ENCODE peak calls at places on chromosome 2, in five cellular contexts. V, I, R, B and Y are unnamed samples.

GRCh38 chr2:11940121-11940743 is 193.8 kb downstream of the LPIN1 start:
- DNase-seq in V (no peak), I (no peak), B (no peak), R (no peak), Y (no peak)

GRCh38 chr2:91975130-91975491 is 2896.1 kb upstream of the TEKT4 start:
- DNase-seq in B (no peak), R (no peak), I (no peak), V (no peak), Y (no peak)

GRCh38 chr2:109460553-109461324 is 153.0 kb downstream of the SEPTIN10 start:
- DNase-seq in V (no peak), R (no peak), I (no peak), B (no peak), Y (no peak)

GRCh38 chr2:135742307-135742838 is 718 bp downstream of the UBXN4 start:
- DNase-seq in R (peak; percentile 21), V (peak; percentile 48), I (no peak), B (no peak), Y (peak; percentile 29)

GRCh38 chr2:239959059-239959971 is 65.8 kb downstream of the NDUFA10 start:
- DNase-seq in I (no peak), R (no peak), V (no peak), B (no peak), Y (no peak)

GRCh38 chr2:237916296-237916695 is 50.5 kb upstream of the UBE2F start:
- DNase-seq in I (no peak), V (no peak), B (no peak), R (no peak), Y (no peak)

GRCh38 chr2:115122701-115123100 is 680.3 kb downstream of the DPP10 start:
- DNase-seq in R (no peak), B (no peak), I (no peak), V (no peak), Y (no peak)

GRCh38 chr2:139492301-139492700 is 712.1 kb upstream of the NXPH2 start:
- DNase-seq in V (no peak), I (no peak), R (no peak), B (no peak), Y (no peak)

GRCh38 chr2:241882090-241882625 is 12.6 kb downstream of the RTP5 start:
- DNase-seq in V (peak; percentile 86), R (no peak), I (peak; percentile 60), B (no peak), Y (no peak)

GRCh38 chr2:158733430-158733755 is 61.7 kb upstream of the DAPL1 start:
- DNase-seq in I (no peak), B (no peak), R (no peak), V (no peak), Y (no peak)

GRCh38 chr2:238449909-238450417 is 23.2 kb downstream of the ASB1 start:
- DNase-seq in V (peak; percentile 29), R (no peak), I (no peak), B (no peak), Y (no peak)

GRCh38 chr2:111157071-111157661 is 36.5 kb downstream of the BCL2L11 start:
- DNase-seq in B (no peak), R (no peak), I (no peak), V (no peak), Y (no peak)

GRCh38 chr2:38900726-38901125 is 11.1 kb downstream of the ARHGEF33 start:
- DNase-seq in I (no peak), V (no peak), R (no peak), B (no peak), Y (no peak)

GRCh38 chr2:149330127-149331022 is at the start of gene LYPD6:
- DNase-seq in V (no peak), B (peak; percentile 61), R (peak; percentile 53), I (peak; percentile 2), Y (peak; percentile 54)

GRCh38 chr2:206211657-206212255 is 52.1 kb downstream of the EEF1B2 start:
- DNase-seq in V (no peak), R (no peak), I (no peak), B (no peak), Y (peak; percentile 26)

GRCh38 chr2:238007924-238008323 is 41.1 kb downstream of the UBE2F start:
- DNase-seq in I (no peak), R (no peak), B (no peak), V (no peak), Y (no peak)

GRCh38 chr2:239398536-239398935 is 2.3 kb downstream of the HDAC4 start:
- DNase-seq in V (no peak), R (no peak), I (no peak), B (no peak), Y (no peak)

GRCh38 chr2:29443086-29443485 is 327.9 kb downstream of the CLIP4 start:
- DNase-seq in R (no peak), V (no peak), B (no peak), I (peak; percentile 25), Y (no peak)

GRCh38 chr2:69977208-69977607 is 15.8 kb upstream of the ASPRV1 start:
- DNase-seq in V (no peak), B (no peak), R (no peak), I (no peak), Y (no peak)

GRCh38 chr2:22274611-22275010 is 1110.4 kb upstream of the KLHL29 start:
- DNase-seq in B (no peak), V (no peak), R (no peak), I (no peak), Y (no peak)

GRCh38 chr2:88263861-88264260 is 93.7 kb downstream of the THNSL2 start:
- DNase-seq in I (no peak), V (no peak), B (no peak), R (no peak), Y (no peak)

GRCh38 chr2:29215073-29215472 is 99.9 kb downstream of the CLIP4 start:
- DNase-seq in B (no peak), I (no peak), V (no peak), R (no peak), Y (no peak)

GRCh38 chr2:198287706-198288105 is 483.3 kb downstream of the PLCL1 start:
- DNase-seq in B (no peak), R (no peak), I (no peak), V (no peak), Y (no peak)

GRCh38 chr2:69683170-69683971 is 39.8 kb upstream of the AAK1 start:
- DNase-seq in V (no peak), R (no peak), I (no peak), B (no peak), Y (no peak)

GRCh38 chr2:165120740-165121467 is 82.9 kb downstream of the SCN3A start:
- DNase-seq in R (no peak), I (no peak), V (no peak), B (no peak), Y (no peak)